ENCODE peak calls at places on chromosomes 1 and 21, in six cellular contexts. Z is cardiac fibroblast; V is HFFc6; Q is activated naive CD4-positive, alpha-beta T cell treated with anti-CD3 and anti-CD28 coated beads, Interleukin-2, amount 10 ng/mL, durations not matched to agents 7 days and 5 days; K is BJ; N is mesenteric fat pad. C is an unnamed sample.
A peak's percentile ranks its signal among the peaks of the same experiment; 100 is the strongest.

GRCh38 chr1:31760901-31761470 is 3.2 kb downstream of the ADGRB2 start:
- DNase-seq in V (peak; percentile 73), N (no peak), Z (peak; percentile 67), K (peak; percentile 20), Q (peak; percentile 80), C (peak; percentile 71)

GRCh38 chr1:171351961-171352360 is 38.0 kb downstream of the FMO4 start:
- DNase-seq in K (no peak), Z (no peak), N (no peak), Q (no peak), V (no peak), C (no peak)

GRCh38 chr21:44947930-44948331 is 8.1 kb downstream of the SLX9 start:
- DNase-seq in V (no peak), Q (no peak), Z (no peak), N (no peak), K (no peak), C (no peak)

GRCh38 chr1:203453616-203454015 is 22.0 kb upstream of the PRELP start:
- DNase-seq in Q (no peak), Z (no peak), K (no peak), N (no peak), V (no peak), C (no peak)

GRCh38 chr1:53065391-53065790 is 3.4 kb downstream of the PODN start:
- DNase-seq in K (no peak), Z (no peak), N (peak; percentile 39), V (no peak), Q (no peak), C (no peak)

GRCh38 chr1:89710498-89711139 is 77.7 kb downstream of the LRRC8C start:
- DNase-seq in V (no peak), Q (no peak), Z (no peak), K (no peak), N (no peak), C (no peak)

GRCh38 chr21:32585970-32586369 is 647 bp upstream of the TCP10L start:
- DNase-seq in K (no peak), V (no peak), Q (no peak), N (no peak), Z (no peak), C (no peak)

GRCh38 chr1:235494531-235494930 is 9.7 kb downstream of the B3GALNT2 start:
- DNase-seq in Z (no peak), V (no peak), Q (no peak), K (no peak), N (no peak), C (no peak)

GRCh38 chr1:9305216-9305615 is 12.5 kb downstream of the SPSB1 start:
- DNase-seq in Q (no peak), Z (no peak), K (no peak), N (no peak), V (no peak), C (no peak)

GRCh38 chr1:6359568-6360496 is 33.7 kb downstream of the ACOT7 start:
- DNase-seq in V (peak; percentile 8), K (no peak), N (no peak), Z (peak; percentile 86), Q (peak; percentile 82), C (peak; percentile 80)

GRCh38 chr1:67673468-67674201 is 11.4 kb upstream of the GADD45A start:
- DNase-seq in N (no peak), V (no peak), Q (no peak), K (no peak), Z (no peak), C (no peak)

GRCh38 chr1:95127380-95127779 is 10.2 kb downstream of the TLCD4 start:
- DNase-seq in V (no peak), Q (no peak), N (no peak), K (no peak), Z (no peak), C (no peak)

GRCh38 chr1:40105028-40105427 is 8.0 kb upstream of the PPT1 start:
- DNase-seq in Q (no peak), Z (no peak), N (no peak), K (no peak), V (no peak), C (no peak)

GRCh38 chr1:43057567-43057966 is 98.9 kb upstream of the SLC2A1 start:
- DNase-seq in K (no peak), V (no peak), Q (no peak), N (peak; percentile 12), Z (no peak), C (no peak)

GRCh38 chr1:188669715-188670114 is 1807.9 kb downstream of the BRINP3 start:
- DNase-seq in K (no peak), V (no peak), N (no peak), Z (peak; percentile 24), Q (no peak), C (no peak)

GRCh38 chr1:55696181-55696580 is 481.0 kb upstream of the USP24 start:
- DNase-seq in Z (peak; percentile 63), N (no peak), Q (no peak), K (peak; percentile 93), V (peak; percentile 96), C (no peak)

GRCh38 chr1:201916649-201917249 is 28.1 kb downstream of the SHISA4 start:
- DNase-seq in N (peak; percentile 93), V (peak; percentile 86), Z (peak; percentile 90), K (no peak), Q (no peak), C (no peak)

GRCh38 chr1:221440658-221441057 is 301.2 kb downstream of the DUSP10 start:
- DNase-seq in Z (peak; percentile 75), V (peak; percentile 52), K (no peak), Q (no peak), N (no peak), C (no peak)

GRCh38 chr1:216887032-216887431 is 163.8 kb upstream of the ESRRG start:
- DNase-seq in V (no peak), N (no peak), Z (no peak), K (no peak), Q (no peak), C (no peak)